ENCODE peak calls at places on chromosomes 13 and 19, in ten cellular contexts. B is AG09319; K is GM23338; I is amygdala; G is glutamatergic neuron; R is stimulated activated CD4-positive, alpha-beta T cell treated with anti-CD3 and anti-CD28 coated beads, Interleukin-1b, Interleukin-23, amount 100 ng/mL, for 1 hour; L is lung; J is HFF-Myc; C is A172; O is adrenal gland. T is an unnamed sample.

GRCh38 chr13:60134376-60134775 is 29.4 kb downstream of the DIAPH3 start:
- DNase-seq in B (no peak), K (peak), I (no peak), G (no peak), R (no peak), L (no peak), J (no peak), C (no peak), O (no peak), T (peak)

GRCh38 chr19:55519461-55520311 is 17.2 kb downstream of the SBK2 start:
- DNase-seq in B (peak), K (no peak), I (no peak), G (no peak), R (no peak), L (no peak), J (peak), C (peak), O (no peak), T (no peak)

GRCh38 chr13:73189766-73190165 is 131.0 kb downstream of the KLF5 start:
- DNase-seq in B (no peak), K (peak), I (no peak), G (no peak), R (no peak), L (no peak), J (no peak), C (no peak), O (no peak), T (peak)

GRCh38 chr19:57245959-57246358 is 5.5 kb downstream of the ZNF805 start:
- DNase-seq in B (no peak), K (no peak), I (no peak), G (no peak), R (no peak), L (no peak), J (no peak), C (no peak), O (no peak), T (no peak)

GRCh38 chr19:725461-726089 is 16.8 kb downstream of the PALM start:
- DNase-seq in B (no peak), K (no peak), I (no peak), G (no peak), R (no peak), L (no peak), J (no peak), C (no peak), O (no peak), T (no peak)

GRCh38 chr13:23399254-23399796 is 34.2 kb downstream of the SACS start:
- DNase-seq in B (no peak), K (no peak), I (no peak), G (no peak), R (no peak), L (no peak), J (no peak), C (no peak), O (no peak), T (peak)

GRCh38 chr13:44218501-44219240 is 155.0 kb upstream of the SERP2 start:
- DNase-seq in B (no peak), K (no peak), I (no peak), G (no peak), R (no peak), L (peak), J (no peak), C (no peak), O (peak), T (no peak)

GRCh38 chr19:7953060-7953459 is 9.6 kb upstream of the TIMM44 start:
- DNase-seq in B (no peak), K (no peak), I (no peak), G (no peak), R (no peak), L (no peak), J (no peak), C (peak), O (peak), T (no peak)

GRCh38 chr19:4723465-4724251 is at the start of gene DPP9:
- DNase-seq in B (peak), K (peak), I (peak), G (peak), R (peak), L (peak), J (peak), C (peak), O (peak), T (peak)

GRCh38 chr19:54481326-54481930 is 8.3 kb upstream of the CDC42EP5 start:
- DNase-seq in B (no peak), K (peak), I (no peak), G (peak), R (no peak), L (no peak), J (no peak), C (peak), O (peak), T (peak)

GRCh38 chr19:45051929-45052579 is 13.2 kb downstream of the CLASRP start:
- DNase-seq in B (no peak), K (no peak), I (no peak), G (no peak), R (no peak), L (no peak), J (no peak), C (no peak), O (no peak), T (no peak)